ENCODE peak calls at places on chromosomes 4 and X, in eight cellular contexts. G is tibial nerve, K is uterus, U is right lobe of liver, B is K562, X is NB4, C is GM12892, O is IMR-90. A is an unnamed sample.
A peak's percentile ranks its signal among the peaks of the same experiment; 100 is the strongest.

GRCh38 chr4:155299103-155299502 is 77.7 kb downstream of the MAP9 start:
- DNase-seq in G (no peak), K (no peak), U (no peak), B (no peak), X (no peak), C (no peak), O (no peak), A (no peak)

GRCh38 chr4:83012631-83013419 is 2.2 kb upstream of the LIN54 start:
- DNase-seq in G (peak; percentile 94), K (peak; percentile 96), U (peak; percentile 98), B (peak; percentile 99), X (peak; percentile 98), C (peak; percentile 82), O (peak; percentile 97), A (peak; percentile 71)

GRCh38 chr4:176735300-176735699 is 57.4 kb downstream of the VEGFC start:
- DNase-seq in G (no peak), K (no peak), U (no peak), B (no peak), X (no peak), C (no peak), O (peak; percentile 88), A (no peak)

GRCh38 chrX:13667940-13668339 is 15.0 kb downstream of the TCEANC start:
- DNase-seq in G (no peak), K (no peak), U (no peak), B (no peak), X (no peak), C (no peak), O (no peak), A (no peak)

GRCh38 chr4:151540728-151541437 is 131.9 kb downstream of the FHIP1A start:
- DNase-seq in G (no peak), K (peak; percentile 87), U (no peak), B (no peak), X (no peak), C (no peak), O (peak; percentile 86), A (peak; percentile 16)

GRCh38 chr4:139655116-139655515 is 10.5 kb upstream of the MGST2 start:
- DNase-seq in G (no peak), K (no peak), U (no peak), B (peak; percentile 32), X (peak; percentile 53), C (no peak), O (peak; percentile 48), A (no peak)

GRCh38 chr4:72374156-72374555 is 194.9 kb downstream of the ADAMTS3 start:
- DNase-seq in G (no peak), K (no peak), U (no peak), B (no peak), X (no peak), C (no peak), O (no peak), A (no peak)

GRCh38 chr4:52069566-52069965 is 18.5 kb downstream of the SPATA18 start:
- DNase-seq in G (no peak), K (no peak), U (no peak), B (no peak), X (no peak), C (no peak), O (no peak), A (no peak)

GRCh38 chr4:187235456-187236170 is 512.0 kb upstream of the FAT1 start:
- DNase-seq in G (no peak), K (no peak), U (no peak), B (no peak), X (no peak), C (no peak), O (no peak), A (no peak)

DNA sequence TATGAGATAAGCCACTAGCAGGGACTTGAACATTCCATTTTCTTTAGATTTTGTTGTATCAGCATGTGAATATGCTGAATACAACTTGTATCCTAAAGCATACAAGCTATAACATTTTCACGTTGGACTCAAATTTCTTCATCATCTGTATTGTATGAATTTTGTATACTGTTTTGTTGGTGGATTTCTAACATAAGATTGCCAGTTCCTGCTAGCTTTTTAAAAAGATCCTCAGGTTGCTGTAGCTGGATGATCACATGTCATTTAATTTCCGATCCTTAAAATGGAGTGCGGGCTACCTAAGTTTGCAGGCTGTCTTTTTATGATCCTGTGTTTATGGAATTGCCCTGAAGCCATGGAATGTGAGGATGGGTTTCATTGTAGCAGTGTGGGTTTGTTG is 6.9 kb downstream of the PDLIM5 start:
- DNase-seq in G (no peak), K (no peak), U (no peak), B (no peak), X (no peak), C (no peak), O (no peak), A (no peak)
- TF ChIP-seq POLR2A in G (no peak), K (no peak), U (no peak), B (no peak), X (no peak), C (no peak), O (no peak), A (no peak)

GRCh38 chrX:154365052-154365600 is 9.3 kb downstream of the FLNA start:
- DNase-seq in G (no peak), K (no peak), U (no peak), B (no peak), X (no peak), C (no peak), O (no peak), A (no peak)
- TF ChIP-seq POLR2A in G (no peak), K (no peak), U (no peak), B (no peak), X (no peak), C (no peak), O (no peak), A (no peak)

GRCh38 chr4:184472540-184473264 is 1.6 kb downstream of the IRF2 start:
- DNase-seq in G (peak; percentile 47), K (peak; percentile 70), U (peak; percentile 97), B (peak; percentile 55), X (peak; percentile 83), C (peak; percentile 51), O (peak; percentile 51), A (peak; percentile 42)
- TF ChIP-seq POLR2A in G (no peak), K (peak; percentile 47), U (peak; percentile 91), B (peak; percentile 54), X (no peak), C (peak; percentile 75), O (peak; percentile 23), A (peak; percentile 45)

DNA sequence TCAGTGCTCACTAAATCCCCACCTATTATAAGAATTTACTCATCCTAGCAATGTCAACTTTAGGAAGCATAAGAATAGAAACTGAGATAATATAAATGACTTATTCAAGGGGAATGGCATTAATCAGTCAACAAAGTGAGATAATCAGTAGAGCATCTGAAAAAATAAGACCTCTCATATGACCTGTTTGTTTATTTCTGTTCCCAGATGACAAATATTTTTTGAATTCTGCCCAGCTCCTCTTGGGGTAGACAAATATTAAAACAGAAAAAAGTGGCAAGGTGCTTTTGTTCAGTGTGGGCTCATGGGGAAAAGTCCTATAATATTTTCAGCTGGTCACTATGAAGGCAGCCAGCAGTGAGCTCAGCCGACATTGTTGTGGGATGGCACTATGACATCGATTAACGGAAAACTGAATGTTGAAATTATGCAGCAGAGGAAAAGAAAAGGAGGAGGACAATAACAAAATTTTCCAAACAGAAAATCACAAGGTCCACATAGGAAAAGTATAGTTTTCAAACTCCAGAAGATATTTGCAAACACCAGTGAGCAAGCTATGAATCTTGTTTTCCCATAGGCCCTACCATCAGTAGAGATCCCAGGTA is 109.6 kb downstream of the ANXA3 start:
- DNase-seq in G (no peak), K (no peak), U (no peak), B (no peak), X (no peak), C (no peak), O (no peak), A (no peak)
- TF ChIP-seq POLR2A in G (no peak), K (no peak), U (no peak), B (no peak), X (no peak), C (no peak), O (no peak), A (no peak)

DNA sequence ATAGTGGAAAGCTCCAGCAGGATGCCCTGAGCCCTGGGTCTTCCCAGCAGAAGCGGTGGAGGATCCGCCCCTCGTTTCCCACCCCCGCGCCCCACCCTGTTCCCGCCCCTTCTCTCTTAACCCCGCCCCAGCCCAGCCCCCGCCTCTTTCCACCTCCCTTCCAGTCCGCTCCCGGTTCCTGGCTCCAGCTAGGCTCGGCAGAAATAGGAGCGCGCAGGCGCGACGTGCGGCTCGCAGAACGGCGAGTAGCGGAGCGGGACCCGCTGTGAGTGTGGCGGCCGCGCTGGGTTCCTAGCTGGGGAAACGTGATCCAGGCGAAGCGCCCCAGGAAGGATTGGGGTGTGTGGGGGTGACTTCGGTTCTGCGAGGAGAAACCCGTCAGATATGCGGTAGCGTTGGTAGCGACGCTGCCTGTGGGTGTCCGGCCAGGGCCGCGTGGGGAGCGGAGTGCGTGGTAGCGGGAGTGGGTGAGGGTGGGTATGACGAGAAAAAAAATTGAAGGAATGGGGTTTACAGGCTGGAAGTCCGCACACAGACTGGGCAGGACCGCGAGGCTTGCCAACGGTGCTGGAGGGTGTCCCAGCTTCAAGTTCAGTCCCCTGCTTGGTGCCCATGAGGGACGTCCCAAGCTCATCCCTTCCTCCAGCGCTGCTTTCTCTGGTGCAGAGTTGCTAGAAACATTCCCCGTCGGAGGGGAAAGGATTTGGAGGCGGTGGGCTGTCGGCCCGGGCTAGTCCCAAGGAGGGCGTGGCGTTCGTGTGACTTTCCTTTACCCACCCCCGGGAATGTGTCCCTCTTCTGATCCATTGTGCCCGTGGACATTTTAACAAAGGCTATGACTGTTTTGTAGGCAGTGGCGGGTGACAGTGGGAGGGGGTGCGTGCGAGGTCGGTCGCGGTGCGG is at the start of gene PRRG1:
- DNase-seq in G (peak; percentile 42), K (peak; percentile 71), U (peak; percentile 85), B (peak; percentile 83), X (peak; percentile 67), C (no peak), O (peak; percentile 83), A (peak; percentile 19)
- TF ChIP-seq POLR2A in G (peak; percentile 36), K (peak; percentile 59), U (peak; percentile 81), B (peak; percentile 79), X (no peak), C (no peak), O (peak; percentile 80), A (peak; percentile 83)

DNA sequence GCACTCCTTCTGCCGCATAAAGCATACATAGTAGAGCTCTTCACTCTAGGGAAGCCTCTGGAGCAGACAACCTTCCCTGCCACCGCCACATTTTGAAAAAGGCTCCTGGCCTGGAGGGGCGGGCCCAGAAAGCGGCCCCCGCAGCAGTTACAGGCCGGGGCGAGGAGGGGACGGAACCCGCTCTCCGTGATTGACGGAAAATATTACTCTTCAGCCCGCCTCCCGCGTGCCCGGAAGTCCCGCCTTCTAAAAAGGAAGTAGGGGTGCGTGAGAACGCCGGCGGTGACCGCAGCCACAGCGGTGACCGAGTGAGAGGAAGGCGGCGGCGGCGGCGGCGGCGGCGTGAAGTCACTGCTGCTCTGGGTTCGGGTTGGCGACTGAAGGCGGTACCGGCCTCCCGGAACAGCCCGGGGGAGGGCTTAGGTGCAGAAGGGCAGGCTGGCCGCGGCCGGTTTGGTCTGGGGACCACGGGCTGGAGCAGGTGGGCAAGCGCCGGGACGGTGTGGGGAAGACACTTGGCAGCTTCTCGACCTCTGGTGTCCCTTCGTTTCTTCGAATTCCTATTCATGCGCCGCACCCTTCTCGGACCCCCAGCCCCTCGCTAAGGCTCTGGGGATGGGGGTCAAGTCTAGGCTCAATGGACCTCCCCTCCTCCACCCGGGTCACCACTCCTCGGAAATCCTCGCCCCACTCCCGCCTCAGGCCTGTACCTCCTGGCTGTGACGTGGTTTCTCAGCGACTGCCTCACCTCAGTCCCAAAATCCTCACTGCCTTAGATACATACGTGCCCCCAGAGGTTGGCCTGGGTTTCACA is at the start of gene HCCS:
- DNase-seq in G (peak; percentile 67), K (peak; percentile 83), U (peak; percentile 82), B (peak; percentile 92), X (peak; percentile 87), C (peak; percentile 37), O (peak; percentile 79), A (peak; percentile 21)
- TF ChIP-seq POLR2A in G (no peak), K (peak; percentile 70), U (peak; percentile 82), B (peak; percentile 92), X (peak; percentile 39), C (peak; percentile 60), O (peak; percentile 71), A (no peak)

A was measured in H54.